ENCODE peak calls at places on chromosomes 2 and 18, in nine cellular contexts. H is IMR-90, B is H1, X is GM12892, D is HCT116, S is testis, I is H54, W is upper lobe of left lung, K is sigmoid colon. N is an unnamed sample.
A peak's percentile ranks its signal among the peaks of the same experiment; 100 is the strongest.

GRCh38 chr2:127054996-127055785 is 51.8 kb downstream of the BIN1 start:
- DNase-seq in H (no peak), B (no peak), X (no peak), D (no peak), S (no peak), I (no peak), W (peak; percentile 74), K (no peak), N (no peak)

GRCh38 chr2:23385351-23385747 is 370 bp downstream of the KLHL29 start:
- DNase-seq in H (peak; percentile 36), B (no peak), X (peak; percentile 46), D (no peak), S (peak; percentile 21), I (peak; percentile 84), W (peak; percentile 90), K (peak; percentile 74), N (peak; percentile 41)

GRCh38 chr2:238864207-238865014 is 16.5 kb downstream of the TWIST2 start:
- DNase-seq in H (peak; percentile 99), B (peak; percentile 67), X (no peak), D (peak; percentile 78), S (peak; percentile 80), I (peak; percentile 98), W (peak; percentile 84), K (peak; percentile 97), N (no peak)

GRCh38 chr18:64734063-64734462 is 585.2 kb upstream of the LINC00305 start:
- DNase-seq in H (no peak), B (no peak), X (no peak), D (no peak), S (no peak), I (no peak), W (no peak), K (no peak), N (no peak)

GRCh38 chr2:198900141-198900540 is 557.6 kb downstream of the SATB2 start:
- DNase-seq in H (no peak), B (no peak), X (no peak), D (no peak), S (no peak), I (no peak), W (no peak), K (no peak), N (no peak)

GRCh38 chr2:125169022-125169763 is 1144.1 kb downstream of the CNTNAP5 start:
- DNase-seq in H (peak; percentile 16), B (no peak), X (no peak), D (no peak), S (no peak), I (no peak), W (no peak), K (no peak), N (no peak)

GRCh38 chr2:108267117-108267516 is 21.6 kb upstream of the SULT1C2 start:
- DNase-seq in H (peak; percentile 71), B (no peak), X (no peak), D (no peak), S (no peak), I (no peak), W (no peak), K (no peak), N (no peak)

GRCh38 chr2:189511935-189512334 is 68.7 kb downstream of the SLC40A1 start:
- DNase-seq in H (no peak), B (no peak), X (no peak), D (no peak), S (no peak), I (no peak), W (no peak), K (no peak), N (no peak)

GRCh38 chr2:201205516-201205850 is 22.5 kb downstream of the CASP10 start:
- DNase-seq in H (no peak), B (no peak), X (no peak), D (no peak), S (no peak), I (no peak), W (no peak), K (no peak), N (no peak)

GRCh38 chr2:201201371-201201770 is 18.4 kb downstream of the CASP10 start:
- DNase-seq in H (no peak), B (no peak), X (no peak), D (no peak), S (no peak), I (no peak), W (no peak), K (no peak), N (no peak)

GRCh38 chr2:201208563-201209252 is 25.8 kb downstream of the CASP10 start:
- DNase-seq in H (no peak), B (no peak), X (no peak), D (no peak), S (no peak), I (no peak), W (no peak), K (no peak), N (no peak)

GRCh38 chr2:201203916-201204654 is 21.1 kb downstream of the CASP10 start:
- DNase-seq in H (peak; percentile 69), B (no peak), X (no peak), D (no peak), S (no peak), I (no peak), W (no peak), K (peak; percentile 77), N (no peak)

GRCh38 chr2:201204655-201205515 is 21.9 kb downstream of the CASP10 start:
- DNase-seq in H (no peak), B (no peak), X (no peak), D (no peak), S (no peak), I (no peak), W (no peak), K (no peak), N (no peak)
- TF ChIP-seq POLR2A in H (no peak), B (no peak), X (no peak), D (no peak), S (no peak), I (no peak), W (no peak), K (no peak), N (no peak)

DNA sequence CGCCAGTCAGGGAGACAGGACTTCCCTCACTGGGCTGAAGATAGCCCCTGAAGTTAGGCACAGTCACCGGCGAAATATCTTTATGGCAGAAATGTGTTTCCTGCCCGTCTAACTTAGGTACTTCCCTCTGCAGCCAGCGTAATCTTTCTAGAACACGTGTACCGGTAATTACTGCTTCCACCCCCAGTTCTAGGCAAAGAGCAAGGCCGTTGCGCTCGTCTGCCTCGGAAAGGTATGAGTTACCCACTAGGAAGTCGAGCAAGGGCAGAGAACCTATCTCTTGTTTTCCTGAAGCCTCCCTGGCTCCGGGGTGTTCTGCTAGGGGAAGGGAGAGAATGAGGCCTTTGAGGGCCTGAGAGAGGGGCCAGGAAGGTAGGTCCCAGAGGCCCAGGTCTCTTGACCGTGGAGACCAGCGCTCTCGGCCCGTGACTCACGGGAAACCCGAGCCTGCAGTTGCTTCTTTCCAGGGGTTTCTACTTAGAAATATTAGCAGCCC is 70.0 kb downstream of the TWSG1 start:
- DNase-seq in H (no peak), B (no peak), X (peak; percentile 23), D (no peak), S (no peak), I (no peak), W (peak; percentile 20), K (no peak), N (peak; percentile 25)
- TF ChIP-seq POLR2A in H (no peak), B (no peak), X (no peak), D (no peak), S (no peak), I (no peak), W (no peak), K (no peak), N (peak; percentile 19)

GRCh38 chr2:241148239-241148638 is 1.0 kb downstream of the PASK start:
- DNase-seq in H (no peak), B (no peak), X (no peak), D (no peak), S (no peak), I (no peak), W (no peak), K (no peak), N (no peak)

GRCh38 chr2:241149925-241150659 is at the start of gene PPP1R7:
- DNase-seq in H (peak; percentile 90), B (peak; percentile 87), X (peak; percentile 99), D (peak; percentile 87), S (peak; percentile 96), I (peak; percentile 99), W (peak; percentile 98), K (peak; percentile 97), N (peak; percentile 99)

GRCh38 chr2:241149675-241149924 is 328 bp upstream of the PASK start:
- DNase-seq in H (no peak), B (no peak), X (no peak), D (no peak), S (no peak), I (no peak), W (no peak), K (no peak), N (no peak)

GRCh38 chr2:241147336-241147735 is 1.9 kb downstream of the PASK start:
- DNase-seq in H (no peak), B (no peak), X (no peak), D (no peak), S (no peak), I (no peak), W (no peak), K (no peak), N (no peak)

DNA sequence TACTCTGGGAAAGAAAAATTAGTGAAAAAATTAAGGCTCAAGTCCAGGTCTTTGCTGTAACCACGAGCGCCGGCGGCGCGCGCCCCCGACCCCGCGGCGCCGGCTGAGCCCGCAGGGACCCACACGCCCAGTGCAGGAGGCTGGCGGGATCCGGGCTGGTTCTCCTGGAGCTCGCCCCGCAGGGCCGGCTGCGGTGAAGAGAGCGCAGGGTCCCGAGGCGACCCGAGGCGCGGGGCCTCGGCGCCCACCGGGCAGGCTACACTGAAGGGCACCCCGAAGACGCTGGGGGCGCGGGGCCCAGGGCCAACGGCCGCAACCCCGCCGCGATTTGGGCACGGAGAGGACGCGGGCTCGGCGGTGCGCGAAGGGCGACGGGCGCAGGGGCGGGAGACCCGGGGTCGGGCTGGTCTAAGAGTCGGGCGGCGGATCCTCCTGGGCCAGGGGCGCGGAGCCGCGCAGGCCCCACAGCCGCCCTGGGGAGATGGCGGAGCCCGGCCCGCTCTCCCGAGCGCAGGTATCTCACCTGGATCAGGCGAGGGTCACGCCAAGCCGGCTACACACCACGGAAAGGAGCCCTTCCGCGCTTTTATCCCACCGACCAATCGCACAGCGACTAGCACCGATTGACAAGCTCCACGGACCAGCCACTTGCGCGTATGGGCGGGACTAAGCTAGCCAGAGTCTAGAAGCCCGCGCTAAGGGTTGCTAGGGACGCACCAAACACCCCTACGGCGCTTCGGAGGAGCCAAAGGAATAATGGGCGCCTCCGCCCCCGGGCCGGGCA is at the start of gene PASK:
- DNase-seq in H (peak; percentile 92), B (peak; percentile 84), X (peak; percentile 84), D (peak; percentile 95), S (peak; percentile 99), I (peak; percentile 97), W (peak; percentile 92), K (peak; percentile 97), N (peak; percentile 89)
- TF ChIP-seq POLR2A in H (no peak), B (peak; percentile 64), X (peak; percentile 52), D (peak; percentile 37), S (no peak), I (peak; percentile 26), W (no peak), K (no peak), N (no peak)

DNA sequence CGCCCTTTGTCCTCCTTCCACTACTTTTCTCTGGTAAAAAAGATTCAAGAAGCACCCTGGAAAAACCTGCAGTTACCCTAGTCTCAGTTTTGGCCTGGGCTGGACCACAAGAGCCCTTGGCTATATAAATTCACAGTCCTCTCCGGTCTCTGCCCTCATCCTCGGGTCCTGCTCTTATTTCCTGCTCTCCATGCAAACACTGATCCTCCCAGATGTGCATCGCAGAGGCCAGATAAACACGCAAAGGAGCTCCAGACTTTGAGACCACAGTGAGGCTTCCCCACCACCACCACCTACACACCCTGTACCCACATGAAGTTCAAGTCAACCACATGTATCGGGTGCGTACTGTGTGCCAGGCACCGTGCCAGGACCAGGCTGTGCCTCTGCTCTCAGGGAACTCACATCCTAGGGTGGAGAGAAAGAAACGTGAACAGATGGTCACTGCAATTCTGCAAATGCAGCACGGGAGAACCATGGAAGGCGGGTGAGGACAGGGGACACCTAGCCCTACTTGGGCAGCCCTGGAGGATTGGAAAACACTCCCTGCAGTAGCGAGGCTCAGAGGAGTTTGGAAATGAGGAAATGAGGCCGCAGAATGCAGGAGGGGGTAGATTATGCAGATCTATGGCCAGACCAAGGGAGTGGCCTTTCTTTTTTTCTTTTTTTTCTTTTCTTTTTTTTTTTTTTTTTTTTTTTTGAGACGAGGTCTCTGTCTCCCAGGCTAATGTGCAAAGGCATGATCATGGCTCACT is 7.5 kb downstream of the CTDSP1 start:
- DNase-seq in H (peak; percentile 37), B (no peak), X (no peak), D (no peak), S (peak; percentile 69), I (no peak), W (no peak), K (peak; percentile 90), N (no peak)
- TF ChIP-seq POLR2A in H (no peak), B (no peak), X (no peak), D (no peak), S (no peak), I (no peak), W (no peak), K (no peak), N (no peak)